ENCODE peak calls at places on chromosomes 3 and 15, in six cellular contexts. B is upper lobe of left lung, A is uterus, F is ovary, X is spleen, K is adrenal gland. I is an unnamed sample.

GRCh38 chr3:105767776-105768175 is 101.0 kb downstream of the CBLB start:
- DNase-seq in B (no peak), A (no peak), F (no peak), X (no peak), K (no peak), I (no peak)

GRCh38 chr3:8996681-8997121 is 33.4 kb upstream of the RAD18 start:
- DNase-seq in B (no peak), A (peak), F (peak), X (peak), K (no peak), I (peak)

GRCh38 chr3:69113536-69113935 is 8.9 kb downstream of the LMOD3 start:
- DNase-seq in B (no peak), A (no peak), F (no peak), X (no peak), K (no peak), I (no peak)

GRCh38 chr3:30227571-30228301 is 378.7 kb upstream of the TGFBR2 start:
- DNase-seq in B (no peak), A (no peak), F (no peak), X (no peak), K (no peak), I (no peak)

GRCh38 chr3:23455084-23455483 is 252.0 kb downstream of the UBE2E2 start:
- DNase-seq in B (no peak), A (no peak), F (no peak), X (no peak), K (no peak), I (no peak)

GRCh38 chr3:184237211-184237610 is 7.8 kb downstream of the VWA5B2 start:
- DNase-seq in B (no peak), A (no peak), F (no peak), X (no peak), K (no peak), I (no peak)

GRCh38 chr3:195154111-195154791 is 116.7 kb downstream of the XXYLT1 start:
- DNase-seq in B (peak), A (peak), F (peak), X (no peak), K (no peak), I (no peak)

GRCh38 chr15:84949043-84949442 is 32.6 kb upstream of the PDE8A start:
- DNase-seq in B (no peak), A (no peak), F (no peak), X (no peak), K (no peak), I (no peak)

GRCh38 chr15:101029971-101030661 is 111.0 kb downstream of the LRRK1 start:
- DNase-seq in B (no peak), A (peak), F (peak), X (peak), K (no peak), I (no peak)

GRCh38 chr3:162468791-162469190 is 972.2 kb downstream of the OTOL1 start:
- DNase-seq in B (no peak), A (no peak), F (no peak), X (no peak), K (no peak), I (no peak)

GRCh38 chr3:134327594-134327975 is 46.7 kb downstream of the AMOTL2 start:
- DNase-seq in B (no peak), A (peak), F (no peak), X (no peak), K (no peak), I (no peak)

GRCh38 chr3:4656646-4657318 is 163.6 kb downstream of the ITPR1 start:
- DNase-seq in B (no peak), A (no peak), F (no peak), X (no peak), K (no peak), I (no peak)

GRCh38 chr15:74399511-74400312 is 32.3 kb upstream of the CYP11A1 start:
- DNase-seq in B (no peak), A (no peak), F (no peak), X (peak), K (no peak), I (no peak)

GRCh38 chr3:147407107-147407494 is 758 bp upstream of the ZIC4 start:
- DNase-seq in B (no peak), A (no peak), F (no peak), X (no peak), K (no peak), I (no peak)

GRCh38 chr15:85589873-85590272 is 204.9 kb downstream of the KLHL25 start:
- DNase-seq in B (no peak), A (no peak), F (no peak), X (no peak), K (no peak), I (peak)

GRCh38 chr3:14357463-14357862 is 44.9 kb upstream of the SLC6A6 start:
- DNase-seq in B (no peak), A (no peak), F (no peak), X (no peak), K (no peak), I (no peak)

GRCh38 chr3:147195896-147196295 is 210.4 kb downstream of the ZIC4 start:
- DNase-seq in B (no peak), A (no peak), F (no peak), X (no peak), K (no peak), I (no peak)

GRCh38 chr15:25070357-25070963 is 115.7 kb downstream of the SNRPN start:
- DNase-seq in B (no peak), A (no peak), F (no peak), X (peak), K (no peak), I (no peak)

GRCh38 chr15:41778503-41778902 is 4.2 kb downstream of the MAPKBP1 start:
- DNase-seq in B (no peak), A (no peak), F (no peak), X (no peak), K (no peak), I (no peak)

GRCh38 chr3:10366681-10367101 is 45.8 kb upstream of the SEC13 start:
- DNase-seq in B (no peak), A (no peak), F (no peak), X (no peak), K (no peak), I (peak)

GRCh38 chr15:39641187-39641889 is 60.5 kb downstream of the THBS1 start:
- DNase-seq in B (no peak), A (no peak), F (no peak), X (no peak), K (no peak), I (no peak)

GRCh38 chr15:32652178-32652577 is 10.7 kb downstream of the SCG5 start:
- DNase-seq in B (no peak), A (no peak), F (no peak), X (no peak), K (no peak), I (no peak)

GRCh38 chr15:81297580-81298575 is 26.1 kb downstream of the STARD5 start:
- DNase-seq in B (no peak), A (no peak), F (no peak), X (peak), K (no peak), I (no peak)

DNA sequence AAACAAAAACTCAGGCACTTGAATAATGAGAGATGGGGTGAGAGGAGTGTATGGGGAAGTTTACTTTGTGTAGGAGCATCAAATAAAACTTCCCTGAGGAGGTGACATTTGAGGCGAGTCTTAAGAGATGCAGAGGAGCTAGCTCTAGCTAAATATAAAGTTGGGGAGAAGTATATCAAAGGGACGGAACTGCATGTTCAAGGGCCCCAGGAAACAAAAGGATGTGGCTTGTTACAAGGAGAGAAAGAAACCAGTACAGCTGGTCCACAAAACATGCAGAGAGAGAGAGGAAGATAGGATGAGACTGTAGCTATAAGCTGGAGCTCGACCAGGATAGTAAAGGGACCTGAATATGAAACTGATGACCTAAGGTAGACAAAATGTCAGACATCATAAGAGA is 17.6 kb downstream of the FEZF2 start:
- DNase-seq in B (no peak), A (no peak), F (no peak), X (no peak), K (no peak), I (no peak)
- H3K27ac ChIP-seq in B (no peak), A (no peak), F (no peak), X (no peak), K (no peak), I (no peak)

GRCh38 chr3:87674397-87675161 is 384.2 kb downstream of the CGGBP1 start:
- DNase-seq in B (no peak), A (no peak), F (no peak), X (no peak), K (no peak), I (no peak)
- TF ChIP-seq CTCF in B (no peak), A (no peak), F (no peak), X (no peak), K (no peak), I (no peak)

DNA sequence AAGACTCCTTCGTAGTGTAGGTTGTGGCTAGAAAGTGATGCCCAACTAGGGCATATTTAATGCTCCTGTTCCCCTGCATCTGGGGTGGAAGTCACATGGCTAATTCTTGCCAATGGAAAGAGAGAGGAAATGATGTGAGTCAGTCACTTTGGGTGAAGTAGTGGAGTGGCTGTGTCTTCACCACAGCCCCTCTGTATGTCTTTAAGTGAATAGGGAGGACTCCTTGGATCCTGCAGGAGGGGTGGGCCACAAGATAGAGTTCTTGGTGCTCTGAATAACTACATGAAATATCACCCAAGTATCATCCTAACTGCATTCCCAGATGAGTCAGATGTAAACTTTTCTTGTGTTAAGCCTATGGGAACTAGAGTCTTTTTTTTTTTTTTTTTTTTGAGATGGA is 17.8 kb upstream of the MB21D2 start:
- DNase-seq in B (no peak), A (no peak), F (no peak), X (no peak), K (no peak), I (no peak)
- TF ChIP-seq POLR2A in B (no peak), A (no peak), F (no peak), X (no peak), K (no peak), I (no peak)

DNA sequence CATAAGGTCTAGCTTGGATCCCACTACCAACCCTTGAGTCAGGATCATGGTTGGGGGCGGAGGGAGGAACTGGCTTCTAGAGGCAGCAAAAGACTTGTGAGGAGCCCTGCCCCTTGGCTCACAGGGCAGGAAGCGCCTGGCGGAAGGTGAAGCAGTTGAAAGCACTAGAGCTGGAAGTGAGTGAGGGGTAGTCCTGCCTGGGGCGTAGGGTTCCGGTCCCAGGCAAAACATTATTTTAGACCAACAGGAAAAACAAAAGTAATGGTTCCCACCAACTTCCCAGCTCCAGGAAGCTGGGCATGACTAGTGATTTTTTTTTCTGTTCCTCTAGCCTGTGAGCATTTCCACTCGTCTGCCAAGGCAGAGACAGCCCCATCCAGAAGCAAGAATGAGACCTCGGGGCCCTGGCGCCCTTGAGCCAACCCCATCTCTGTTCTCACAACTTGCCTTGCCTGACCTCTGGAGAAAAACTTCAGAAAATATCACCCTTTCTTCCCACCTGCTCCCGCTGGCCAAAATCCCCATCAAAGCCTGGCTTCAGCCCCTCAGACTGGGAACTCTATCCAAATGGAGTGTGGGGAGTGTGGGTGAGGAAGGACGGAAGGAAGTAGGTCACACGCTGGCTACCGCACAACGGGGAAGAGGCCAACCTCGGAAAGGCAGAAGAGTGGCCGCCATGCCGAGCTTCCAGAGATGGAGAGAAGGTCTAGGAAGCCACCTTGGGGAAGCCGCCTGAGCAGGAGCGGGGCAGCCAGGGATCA is 57.5 kb downstream of the RBPMS2 start:
- DNase-seq in B (no peak), A (no peak), F (no peak), X (peak), K (no peak), I (no peak)
- H3K27ac ChIP-seq in B (peak), A (peak), F (no peak), X (peak), K (no peak), I (peak)

DNA sequence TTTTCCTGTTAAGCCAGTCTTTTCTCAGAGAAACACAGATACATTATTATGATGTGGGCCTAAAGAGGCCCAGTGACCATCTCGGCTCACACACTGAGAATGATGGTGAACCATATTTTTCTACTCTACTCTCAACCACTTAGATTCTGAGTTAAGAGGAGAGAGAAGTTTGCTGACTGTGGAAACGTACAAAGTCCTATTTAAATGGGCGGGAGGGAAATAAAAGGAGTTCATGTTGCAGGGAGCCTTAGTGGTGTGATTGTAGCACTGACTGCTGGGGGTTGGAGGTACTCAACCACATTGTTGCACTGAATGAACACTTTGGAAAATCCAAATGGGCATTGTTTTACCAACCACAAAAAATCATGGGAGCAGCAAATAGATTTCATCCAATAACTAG is 51.0 kb downstream of the ATP8B4 start:
- DNase-seq in B (no peak), A (no peak), F (no peak), X (no peak), K (no peak), I (no peak)
- TF ChIP-seq CTCF in B (no peak), A (no peak), F (no peak), X (no peak), K (no peak), I (no peak)

DNA sequence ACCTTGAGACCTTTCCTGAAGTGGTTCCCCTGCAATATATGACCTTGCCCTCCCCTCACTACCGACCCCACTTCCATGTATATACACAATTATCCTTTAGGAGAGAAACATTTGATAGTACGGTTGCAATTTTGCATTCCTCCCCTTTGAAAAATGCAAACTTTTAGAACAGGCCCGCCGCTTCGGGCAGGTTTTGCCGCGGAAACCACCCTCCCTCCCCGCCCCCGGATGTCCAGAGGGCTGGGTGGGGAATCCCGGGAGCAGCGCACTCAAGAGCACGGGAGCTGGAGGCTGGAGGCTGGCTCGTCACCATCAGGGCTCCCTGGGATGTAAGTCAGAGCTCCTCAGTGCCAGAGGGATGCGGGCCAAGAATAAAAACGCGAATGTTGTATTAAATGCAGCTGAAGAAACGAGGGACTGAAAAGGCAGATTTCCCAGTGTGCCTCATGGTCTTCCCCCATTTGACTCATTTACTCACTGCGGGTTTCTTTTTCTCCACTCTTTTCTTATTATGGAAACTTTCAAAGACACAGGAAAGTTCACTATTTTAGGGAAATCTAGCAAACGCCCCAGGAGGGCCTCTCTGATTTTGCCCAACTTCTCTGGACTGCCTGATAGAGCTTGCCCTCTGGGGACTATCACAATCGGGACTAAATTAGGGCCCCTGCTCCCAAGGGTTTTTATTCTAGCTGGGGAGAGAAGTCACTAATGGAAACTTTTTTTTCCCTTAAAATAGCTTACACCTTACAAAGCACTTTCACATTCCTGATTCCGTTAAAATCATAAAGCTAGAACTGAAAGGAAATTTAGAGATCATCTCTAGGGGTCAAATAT is 2.9 kb upstream of the USP3 start:
- DNase-seq in B (peak), A (peak), F (peak), X (peak), K (peak), I (peak)
- TF ChIP-seq POLR2A in B (no peak), A (no peak), F (peak), X (no peak), K (peak), I (no peak)

DNA sequence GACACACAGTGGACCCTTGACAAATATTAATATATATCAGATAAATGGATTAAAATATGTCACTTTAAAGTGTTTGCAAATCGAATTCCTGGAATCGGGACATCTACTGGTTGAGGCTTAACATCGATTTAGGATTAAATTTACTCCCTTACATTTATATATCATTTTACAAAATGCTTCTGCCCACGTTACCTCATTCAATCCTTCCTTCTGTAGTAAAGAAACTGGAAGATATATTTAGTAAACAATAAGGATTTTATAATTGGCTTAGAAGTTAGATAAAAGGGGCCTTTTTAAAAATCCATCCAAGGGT is 1.3 kb downstream of the CLPX start:
- DNase-seq in B (no peak), A (no peak), F (no peak), X (no peak), K (no peak), I (no peak)
- H3K27ac ChIP-seq in B (peak), A (peak), F (peak), X (peak), K (peak), I (peak)

DNA sequence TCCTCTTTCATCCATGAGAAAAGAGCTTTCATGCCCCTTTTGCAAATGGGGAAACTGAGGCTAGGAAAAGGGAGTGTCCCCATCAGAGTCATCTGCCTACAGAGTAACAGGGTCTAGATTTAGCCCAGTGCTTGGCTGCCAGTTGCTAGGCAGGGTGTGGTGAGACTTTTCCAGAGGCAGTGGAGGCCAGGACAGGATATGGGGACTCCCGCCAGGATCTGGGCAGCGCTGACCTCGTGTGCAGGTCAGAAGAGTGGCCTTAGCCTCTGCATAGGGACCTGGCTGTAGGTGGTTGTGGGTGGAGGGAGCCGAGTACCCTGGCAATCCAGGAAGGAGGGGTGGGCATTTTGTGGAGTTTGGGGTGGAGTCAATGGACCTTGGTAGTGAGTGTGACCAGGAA is 4.2 kb downstream of the PLXNA1 start:
- DNase-seq in B (no peak), A (no peak), F (no peak), X (no peak), K (no peak), I (no peak)
- TF ChIP-seq CTCF in B (no peak), A (no peak), F (no peak), X (no peak), K (no peak), I (no peak)